ENCODE peak calls at places on chromosomes 16 and 17, in ten cellular contexts. L, O, I, U, D, K, T, H, B and X are unnamed samples.

GRCh38 chr17:68455756-68456528 is 1.4 kb downstream of the WIPI1 start:
- DNase-seq in H (peak; percentile 37), I (peak; percentile 74), L (no peak), T (peak; percentile 68), O (peak; percentile 53), U (no peak), D (peak; percentile 47), B (no peak), K (no peak), X (no peak)

GRCh38 chr16:19520861-19521331 is 1.0 kb downstream of the GDE1 start:
- DNase-seq in T (no peak), O (no peak), U (no peak), I (peak; percentile 58), L (no peak), D (no peak), H (no peak), B (no peak), K (no peak), X (no peak)

GRCh38 chr17:358491-359133 is 6.0 kb upstream of the RPH3AL start:
- DNase-seq in H (no peak), O (no peak), I (no peak), T (no peak), D (no peak), K (peak; percentile 79), U (peak; percentile 69), L (no peak), B (no peak), X (no peak)

GRCh38 chr17:8629371-8630226 is 926 bp downstream of the MYH10 start:
- DNase-seq in I (peak; percentile 31), T (no peak), H (peak; percentile 23), K (peak; percentile 79), O (peak; percentile 50), B (no peak), D (peak; percentile 48), U (peak; percentile 76), L (no peak), X (peak; percentile 40)

GRCh38 chr17:42519546-42520444 is 16.2 kb upstream of the NAGLU start:
- DNase-seq in D (peak; percentile 94), T (peak; percentile 95), O (peak; percentile 99), H (peak; percentile 95), L (peak; percentile 99), I (peak; percentile 99), K (no peak), U (no peak), B (peak; percentile 97), X (peak; percentile 90)

GRCh38 chr17:75500419-75501216 is 14.7 kb downstream of the CASKIN2 start:
- DNase-seq in H (no peak), B (no peak), O (no peak), T (no peak), U (peak; percentile 66), D (no peak), L (no peak), K (no peak), I (no peak), X (no peak)

GRCh38 chr17:75047398-75048098 is 523 bp downstream of the KCTD2 start:
- DNase-seq in L (no peak), U (peak; percentile 80), T (peak; percentile 45), I (peak; percentile 8), B (no peak), H (peak; percentile 43), D (peak; percentile 45), O (peak; percentile 52), K (peak; percentile 75), X (peak; percentile 42)

GRCh38 chr17:48907713-48908046 is 527 bp upstream of the UBE2Z start:
- DNase-seq in I (peak; percentile 62), U (no peak), O (no peak), H (no peak), L (no peak), T (no peak), D (no peak), B (no peak), K (no peak), X (no peak)

GRCh38 chr16:19843371-19843770 is 41.3 kb downstream of the GPRC5B start:
- DNase-seq in I (peak; percentile 25), T (no peak), B (no peak), H (no peak), U (no peak), O (no peak), K (no peak), D (no peak), L (no peak), X (no peak)

GRCh38 chr16:73434621-73435020 is 386.7 kb upstream of the ZFHX3 start:
- DNase-seq in L (no peak), U (no peak), T (no peak), D (no peak), O (no peak), B (no peak), I (no peak), H (no peak), K (no peak), X (no peak)

GRCh38 chr17:49443862-49444261 is 29.2 kb upstream of the PHB1 start:
- DNase-seq in T (no peak), U (no peak), K (no peak), I (peak; percentile 72), H (no peak), B (no peak), L (no peak), O (no peak), D (no peak), X (no peak)

GRCh38 chr16:89426736-89427525 is 63.4 kb downstream of the ANKRD11 start:
- DNase-seq in K (no peak), T (no peak), D (no peak), B (no peak), H (no peak), L (no peak), U (no peak), I (peak; percentile 63), O (no peak), X (no peak)

GRCh38 chr17:44115585-44116415 is 7.6 kb downstream of the HDAC5 start:
- DNase-seq in O (no peak), D (no peak), H (no peak), K (no peak), T (no peak), U (no peak), I (peak; percentile 20), L (no peak), B (no peak), X (no peak)

GRCh38 chr17:17783121-17783824 is 53.5 kb downstream of the SREBF1 start:
- DNase-seq in D (peak; percentile 82), B (no peak), T (no peak), K (no peak), L (no peak), O (peak; percentile 73), I (peak; percentile 40), H (peak; percentile 86), U (peak; percentile 88), X (peak; percentile 85)

GRCh38 chr16:59180083-59180476 is 446.0 kb upstream of the GOT2 start:
- DNase-seq in I (no peak), K (no peak), H (no peak), O (no peak), U (no peak), B (no peak), D (no peak), T (no peak), L (no peak), X (no peak)

GRCh38 chr16:23869052-23869451 is 33.3 kb downstream of the PRKCB start:
- DNase-seq in B (no peak), I (no peak), U (no peak), H (no peak), L (no peak), D (no peak), T (no peak), K (no peak), O (no peak), X (no peak)

GRCh38 chr17:29461807-29462206 is 71.6 kb downstream of the TAOK1 start:
- DNase-seq in L (no peak), D (no peak), U (no peak), B (no peak), K (no peak), H (no peak), T (no peak), I (peak; percentile 24), O (no peak), X (no peak)
- H3K4me3 ChIP-seq in L (no peak overlapping the region), D (no peak overlapping the region), U (no peak overlapping the region), B (no peak overlapping the region), K (no peak overlapping the region), H (no peak overlapping the region), T (no peak overlapping the region), I (no peak overlapping the region), O (no peak overlapping the region), X (no peak overlapping the region)

DNA sequence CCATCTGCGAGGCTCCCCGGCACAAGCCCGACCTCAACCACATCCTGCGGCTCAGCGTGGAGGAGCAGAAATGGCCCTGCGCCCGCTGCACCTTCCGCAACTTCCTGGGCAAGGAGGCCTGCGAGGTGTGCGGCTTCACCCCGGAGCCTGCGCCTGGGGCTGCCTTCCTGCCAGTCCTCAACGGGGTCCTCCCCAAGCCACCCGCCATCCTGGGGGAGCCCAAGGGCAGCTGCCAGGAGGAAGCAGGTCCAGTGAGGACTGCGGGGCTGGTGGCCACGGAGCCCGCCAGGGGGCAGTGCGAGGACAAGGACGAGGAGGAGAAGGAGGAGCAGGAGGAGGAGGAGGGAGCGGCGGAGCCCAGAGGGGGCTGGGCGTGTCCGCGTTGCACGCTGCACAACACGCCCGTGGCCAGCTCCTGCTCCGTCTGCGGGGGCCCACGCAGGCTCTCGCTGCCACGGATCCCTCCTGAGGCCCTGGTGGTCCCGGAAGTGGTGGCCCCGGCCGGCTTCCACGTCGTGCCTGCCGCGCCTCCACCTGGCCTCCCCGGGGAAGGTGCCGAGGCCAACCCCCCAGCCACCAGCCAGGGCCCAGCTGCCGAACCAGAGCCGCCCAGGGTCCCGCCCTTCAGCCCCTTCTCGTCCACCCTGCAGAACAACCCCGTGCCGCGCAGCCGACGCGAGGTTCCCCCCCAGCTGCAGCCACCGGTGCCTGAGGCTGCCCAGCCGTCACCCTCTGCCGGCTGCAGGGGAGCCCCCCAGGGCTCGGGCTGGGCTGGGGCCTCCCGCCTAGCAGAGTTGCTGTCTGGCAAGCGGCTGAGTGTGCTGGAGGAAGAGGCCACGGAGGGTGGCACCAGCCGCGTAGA is 13.1 kb upstream of the PRR35 start:
- DNase-seq in D (peak; percentile 60), H (peak; percentile 54), U (no peak), O (peak; percentile 64), L (no peak), K (peak; percentile 97), T (peak; percentile 78), I (peak; percentile 22), B (no peak), X (peak; percentile 68)
- TF ChIP-seq CTCF in D (peak; percentile 29), H (no peak), U (no peak), O (peak; percentile 66), L (peak; percentile 31), K (peak; percentile 70), T (peak; percentile 53), I (peak; percentile 48), B (no peak), X (peak; percentile 57)

DNA sequence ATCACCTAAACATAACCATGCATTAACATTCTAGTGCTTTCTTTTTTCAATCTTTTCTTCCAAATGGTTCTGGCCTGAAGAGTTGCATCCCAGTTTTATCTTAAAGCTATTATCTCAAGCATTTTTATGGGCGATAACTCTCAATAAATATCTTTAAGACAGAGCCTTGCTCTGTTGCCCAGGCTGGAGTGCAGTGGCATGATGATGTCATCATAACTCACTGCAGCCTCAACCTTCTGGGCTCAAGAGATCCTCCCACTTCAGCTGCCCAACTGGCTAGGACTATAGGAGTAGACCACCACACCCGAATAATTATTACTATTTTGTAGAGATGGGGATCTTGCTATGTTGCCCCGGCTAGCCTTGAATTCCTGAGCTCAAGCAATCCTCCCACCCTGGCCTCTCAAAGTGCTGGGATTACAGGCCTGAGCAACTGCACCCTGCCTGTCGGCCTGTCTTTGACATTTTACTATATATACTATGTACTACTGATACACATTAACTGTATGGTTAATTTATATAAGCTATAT is 26.1 kb upstream of the CYTH1 start:
- DNase-seq in T (no peak), O (no peak), I (no peak), B (no peak), L (no peak), H (no peak), D (no peak), K (no peak), U (no peak), X (no peak)
- H3K4me3 ChIP-seq in T (no peak overlapping the region), O (no peak overlapping the region), I (no peak overlapping the region), B (no peak overlapping the region), L (no peak overlapping the region), H (no peak overlapping the region), D (no peak overlapping the region), K (no peak overlapping the region), U (no peak overlapping the region), X (no peak overlapping the region)

GRCh38 chr16:49696414-49697101 is 159.4 kb downstream of the ZNF423 start:
- DNase-seq in H (no peak), D (no peak), K (peak; percentile 43), O (no peak), I (no peak), T (no peak), U (no peak), L (no peak), B (no peak), X (no peak)
- TF ChIP-seq CTCF in H (no peak), D (no peak), K (no peak), O (no peak), I (no peak), T (no peak), U (no peak), L (no peak), B (no peak), X (no peak)